ENCODE peak calls at places on chromosomes 5 and 9, in ten cellular contexts. K is activated CD8-positive, alpha-beta memory T cell treated with anti-CD3 and anti-CD28 coated beads, Interleukin-2, amount 50 U/mL, for 4 hours; U is AG08396; J is ovary; Y is astrocyte; H is A549; I is endothelial cell; C is kidney glomerular epithelial cell; S is epithelial cell of esophagus; E is chondrocyte. T is an unnamed sample.

GRCh38 chr5:13866792-13867191 is 77.7 kb downstream of the DNAH5 start:
- DNase-seq in E (no peak), H (peak), J (no peak), K (no peak), I (peak), C (peak), U (peak), S (peak), Y (peak), T (no peak)

GRCh38 chr9:18739127-18739526 is 265.2 kb downstream of the ADAMTSL1 start:
- DNase-seq in E (no peak), S (no peak), K (no peak), I (no peak), U (no peak), Y (no peak), J (no peak), C (no peak), H (no peak), T (no peak)

GRCh38 chr9:89661956-89662717 is 57.3 kb downstream of the GADD45G start:
- DNase-seq in C (peak), J (peak), S (peak), Y (peak), E (peak), K (no peak), U (peak), I (peak), H (peak), T (peak)

GRCh38 chr9:36006541-36006940 is 30.2 kb upstream of the RECK start:
- DNase-seq in K (no peak), J (no peak), U (no peak), S (no peak), E (no peak), I (no peak), C (no peak), H (no peak), Y (no peak), T (no peak)

GRCh38 chr5:98768160-98769005 is 5.1 kb upstream of the RGMB start:
- DNase-seq in S (peak), C (peak), H (peak), K (peak), I (peak), Y (peak), E (no peak), U (peak), J (peak), T (no peak)

GRCh38 chr9:122347348-122348287 is 23.2 kb upstream of the PTGS1 start:
- DNase-seq in U (no peak), I (no peak), K (no peak), C (no peak), J (no peak), H (peak), Y (no peak), E (no peak), S (peak), T (no peak)

GRCh38 chr5:58773744-58774441 is 191.0 kb downstream of the RAB3C start:
- DNase-seq in I (no peak), J (peak), K (no peak), H (no peak), Y (no peak), S (no peak), U (no peak), E (no peak), C (no peak), T (no peak)

GRCh38 chr5:123482258-123482657 is 29.7 kb upstream of the CSNK1G3 start:
- DNase-seq in I (no peak), K (no peak), J (no peak), U (no peak), E (no peak), S (peak), H (no peak), Y (no peak), C (no peak), T (no peak)

GRCh38 chr5:143196601-143197259 is 206.8 kb downstream of the NR3C1 start:
- DNase-seq in J (no peak), I (no peak), E (no peak), C (no peak), K (no peak), U (no peak), H (no peak), Y (no peak), S (no peak), T (no peak)

GRCh38 chr5:150582281-150582791 is 58.1 kb upstream of the SYNPO start:
- DNase-seq in S (no peak), J (peak), H (no peak), K (no peak), Y (peak), I (no peak), E (peak), C (no peak), U (no peak), T (no peak)

GRCh38 chr9:16192403-16193017 is 639.7 kb downstream of the CCDC171 start:
- DNase-seq in H (peak), I (no peak), E (no peak), K (no peak), Y (peak), C (no peak), U (no peak), J (no peak), S (no peak), T (no peak)

GRCh38 chr5:131998431-131999040 is 12.9 kb downstream of the ACSL6 start:
- DNase-seq in U (no peak), E (peak), H (no peak), S (no peak), I (no peak), J (no peak), K (no peak), Y (no peak), C (no peak), T (no peak)

GRCh38 chr5:89233462-89233861 is 350.5 kb upstream of the MEF2C start:
- DNase-seq in Y (no peak), U (no peak), H (no peak), S (no peak), J (no peak), K (no peak), C (no peak), I (no peak), E (no peak), T (no peak)

GRCh38 chr5:76542887-76543690 is 80.1 kb downstream of the F2RL2 start:
- DNase-seq in E (no peak), Y (no peak), K (peak), U (no peak), C (no peak), I (no peak), J (no peak), S (no peak), H (no peak), T (no peak)

GRCh38 chr5:109516385-109516784 is 106.6 kb upstream of the PJA2 start:
- DNase-seq in S (peak), U (peak), H (no peak), C (no peak), I (no peak), K (no peak), E (no peak), Y (peak), J (no peak), T (no peak)

GRCh38 chr9:89743216-89743575 is 138.4 kb downstream of the GADD45G start:
- DNase-seq in E (no peak), S (no peak), K (no peak), U (no peak), Y (no peak), H (no peak), J (no peak), I (no peak), C (no peak), T (no peak)

GRCh38 chr5:151151793-151152192 is 5.8 kb downstream of the ANXA6 start:
- DNase-seq in C (no peak), E (no peak), H (no peak), Y (peak), S (no peak), J (no peak), U (peak), I (no peak), K (no peak), T (no peak)

GRCh38 chr9:72703574-72703973 is 182.2 kb downstream of the TMC1 start:
- DNase-seq in C (no peak), H (no peak), I (no peak), Y (peak), U (peak), S (no peak), K (no peak), E (no peak), J (no peak), T (no peak)

GRCh38 chr9:123399803-123400378 is 43.9 kb downstream of the CRB2 start:
- DNase-seq in J (no peak), K (no peak), S (no peak), H (peak), C (no peak), I (peak), E (no peak), Y (no peak), U (no peak), T (no peak)

GRCh38 chr5:142427529-142427928 is 102.7 kb upstream of the SPRY4 start:
- DNase-seq in S (no peak), K (no peak), E (no peak), C (no peak), U (no peak), I (no peak), H (no peak), J (no peak), Y (no peak), T (no peak)

GRCh38 chr9:105405514-105406131 is 42.2 kb upstream of the FSD1L start:
- DNase-seq in C (no peak), E (no peak), J (no peak), I (no peak), H (no peak), K (peak), S (no peak), U (no peak), Y (peak), T (no peak)

GRCh38 chr9:35598863-35599590 is 6.0 kb upstream of the TESK1 start:
- DNase-seq in E (no peak), Y (no peak), H (no peak), S (no peak), J (no peak), K (no peak), I (no peak), U (no peak), C (no peak), T (no peak)

GRCh38 chr5:122846051-122846567 is 696 bp downstream of the SNX24 start:
- DNase-seq in U (peak), Y (peak), C (peak), J (no peak), E (no peak), S (peak), H (peak), K (no peak), I (no peak), T (no peak)

GRCh38 chr9:99012957-99013512 is 69.3 kb downstream of the COL15A1 start:
- DNase-seq in I (no peak), J (no peak), C (no peak), S (peak), E (no peak), U (no peak), K (no peak), Y (no peak), H (no peak), T (no peak)

GRCh38 chr9:73575071-73575470 is 423.4 kb downstream of the ANXA1 start:
- DNase-seq in U (no peak), C (no peak), E (no peak), K (no peak), Y (no peak), S (no peak), H (no peak), J (no peak), I (no peak), T (no peak)

GRCh38 chr9:72132052-72132451 is 17.2 kb upstream of the GDA start:
- DNase-seq in S (peak), U (no peak), K (no peak), E (no peak), I (no peak), J (no peak), Y (no peak), H (no peak), C (no peak), T (no peak)

GRCh38 chr5:64939772-64940510 is 171.2 kb downstream of the CWC27 start:
- DNase-seq in J (peak), Y (no peak), U (peak), S (peak), H (peak), C (peak), E (no peak), I (no peak), K (no peak), T (no peak)

GRCh38 chr5:1502046-1502736 is 21.6 kb downstream of the LPCAT1 start:
- DNase-seq in H (no peak), S (peak), C (no peak), Y (no peak), U (no peak), E (no peak), J (no peak), K (no peak), I (no peak), T (no peak)

GRCh38 chr5:35902032-35902681 is 36.3 kb downstream of the CAPSL start:
- DNase-seq in U (peak), J (no peak), H (no peak), C (peak), E (no peak), I (no peak), S (peak), Y (no peak), K (no peak), T (no peak)

GRCh38 chr9:95089916-95090791 is 227.4 kb downstream of the FANCC start:
- DNase-seq in Y (no peak), J (no peak), E (no peak), H (peak), S (no peak), I (no peak), C (no peak), U (no peak), K (no peak), T (no peak)

T was measured in vagina.